ENCODE peak calls at places on chromosomes 13 and 19, in four cellular contexts. H is GM12865; W is CD8-positive, alpha-beta T cell; S is foreskin fibroblast. E is an unnamed sample.

GRCh38 chr13:57634829-57635165 is 3.3 kb downstream of the PCDH17 start:
- DNase-seq in S (no peak), W (no peak), H (no peak), E (no peak)

GRCh38 chr13:99320693-99321481 is 13.7 kb upstream of the GPR183 start:
- DNase-seq in S (peak; percentile 88), H (no peak), W (no peak), E (peak; percentile 72)

GRCh38 chr19:42452590-42452989 is 9.8 kb upstream of the CXCL17 start:
- DNase-seq in S (no peak), W (no peak), H (no peak), E (no peak)

GRCh38 chr19:1131718-1132552 is 28.1 kb downstream of the GPX4 start:
- DNase-seq in H (peak; percentile 93), S (peak; percentile 97), W (peak; percentile 79), E (peak; percentile 71)

GRCh38 chr13:42855416-42855815 is 74.0 kb downstream of the FAM216B start:
- DNase-seq in H (no peak), W (no peak), S (no peak), E (no peak)

GRCh38 chr13:113448885-113449692 is 4.2 kb downstream of the ADPRHL1 start:
- DNase-seq in W (peak; percentile 9), H (peak; percentile 96), S (no peak), E (no peak)

GRCh38 chr19:1624458-1624857 is 19.2 kb upstream of the UQCR11 start:
- DNase-seq in S (peak; percentile 68), H (peak; percentile 58), W (peak; percentile 23), E (no peak)

GRCh38 chr13:35163674-35164073 is 221.6 kb downstream of the NBEA start:
- DNase-seq in W (no peak), S (no peak), H (peak; percentile 61), E (no peak)

GRCh38 chr19:39166571-39167391 is 30.0 kb upstream of the NCCRP1 start:
- DNase-seq in W (no peak), H (no peak), S (peak; percentile 57), E (no peak)

GRCh38 chr19:13846533-13847032 is 30.4 kb upstream of the NANOS3 start:
- DNase-seq in S (peak; percentile 93), H (peak; percentile 95), W (peak; percentile 92), E (no peak)

GRCh38 chr13:74841123-74841522 is 640.8 kb downstream of the TBC1D4 start:
- DNase-seq in H (no peak), S (no peak), W (no peak), E (no peak)

GRCh38 chr13:95099541-95099940 is 201.7 kb downstream of the ABCC4 start:
- DNase-seq in H (no peak), W (no peak), S (peak; percentile 59), E (no peak)

GRCh38 chr19:1311543-1312091 is 25.9 kb downstream of the EFNA2 start:
- DNase-seq in H (no peak), S (no peak), W (no peak), E (no peak)

GRCh38 chr13:33032037-33032625 is 15.9 kb downstream of the KL start:
- DNase-seq in H (no peak), S (peak; percentile 54), W (no peak), E (peak; percentile 34)

GRCh38 chr13:59744747-59745394 is 418.9 kb downstream of the DIAPH3 start:
- DNase-seq in W (no peak), S (no peak), H (peak; percentile 7), E (no peak)

GRCh38 chr19:39677931-39678889 is 22.5 kb downstream of the LGALS16 start:
- DNase-seq in S (no peak), H (peak; percentile 53), W (no peak), E (no peak)

DNA sequence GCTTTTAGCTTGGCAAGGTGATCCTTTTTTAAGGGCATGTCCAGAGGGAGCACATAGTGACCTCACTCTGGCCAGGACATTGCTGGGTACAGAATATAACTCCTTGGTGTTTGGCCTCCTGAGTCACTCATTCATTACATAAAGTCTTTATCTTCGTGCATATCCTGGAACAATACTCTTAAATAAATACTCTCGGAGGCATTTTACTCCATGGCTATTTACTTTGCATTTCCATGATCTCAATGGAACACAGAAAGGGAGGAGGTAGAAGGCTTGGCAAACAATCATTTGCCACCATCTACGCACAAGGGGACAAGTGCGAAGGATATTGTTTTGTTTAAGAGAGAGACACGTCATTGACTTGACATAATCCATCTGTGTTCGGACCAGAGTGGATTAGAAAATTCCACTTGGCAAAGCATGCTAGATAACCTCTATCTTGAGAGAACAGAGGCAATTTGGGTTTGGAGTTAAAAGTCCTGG is 210.0 kb downstream of the IRS2 start:
- DNase-seq in S (no peak), H (no peak), W (no peak), E (no peak)
- TF ChIP-seq CTCF in S (no peak), H (no peak), W (no peak), E (no peak)

GRCh38 chr19:10690351-10690781 is 10.9 kb upstream of the QTRT1 start:
- DNase-seq in H (no peak), W (no peak), S (peak; percentile 89), E (peak; percentile 38)

GRCh38 chr19:10686661-10687517 is 14.3 kb upstream of the QTRT1 start:
- DNase-seq in W (no peak), S (peak; percentile 61), H (no peak), E (no peak)

GRCh38 chr19:10686193-10686592 is 15.0 kb upstream of the QTRT1 start:
- DNase-seq in H (no peak), W (no peak), S (no peak), E (no peak)

GRCh38 chr19:10687518-10688288 is 13.5 kb upstream of the QTRT1 start:
- DNase-seq in W (no peak), H (no peak), S (no peak), E (no peak)

DNA sequence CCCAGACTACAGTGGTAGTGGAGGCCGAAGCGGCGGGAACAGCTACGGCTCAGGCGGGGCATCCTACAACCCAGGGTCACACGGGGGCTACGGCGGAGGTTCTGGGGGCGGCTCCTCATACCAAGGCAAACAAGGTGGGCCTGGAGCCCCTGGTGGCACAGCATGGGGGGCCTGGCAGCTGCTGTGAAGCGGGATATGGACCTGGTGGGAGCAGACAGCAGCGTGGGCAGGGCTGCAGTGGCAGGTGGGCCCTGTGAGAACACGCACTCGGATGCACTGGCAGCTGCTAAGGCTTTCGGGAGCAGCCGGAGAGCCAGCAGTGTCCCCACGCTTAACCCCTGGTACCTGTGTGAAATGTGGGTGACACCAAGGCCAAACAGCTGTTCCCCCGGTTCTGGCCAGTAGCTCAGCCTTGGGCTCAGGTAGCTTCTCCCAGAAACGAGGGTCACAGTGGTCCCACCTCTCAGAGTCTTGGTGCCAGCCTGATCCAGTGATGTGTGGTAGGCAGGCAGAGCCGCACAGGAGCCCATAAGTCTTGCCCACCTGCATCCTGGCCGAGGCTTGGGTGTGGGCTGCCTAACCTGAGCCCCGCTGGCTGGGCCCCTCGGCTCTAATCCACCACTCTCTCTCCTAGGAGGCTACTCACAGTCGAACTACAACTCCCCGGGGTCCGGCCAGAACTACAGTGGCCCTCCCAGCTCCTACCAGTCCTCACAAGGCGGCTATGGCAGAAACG is 12.5 kb upstream of the QTRT1 start:
- DNase-seq in W (no peak), S (no peak), H (no peak), E (no peak)
- H3K4me3 ChIP-seq in W (no peak overlapping the region), S (no peak overlapping the region), H (no peak overlapping the region), E (no peak overlapping the region)

GRCh38 chr19:22545751-22546150 is 88.4 kb upstream of the ZNF492 start:
- DNase-seq in H (peak; percentile 12), W (no peak), S (peak; percentile 4), E (no peak)
- TF ChIP-seq CTCF in H (peak; percentile 32), W (no peak), S (no peak), E (peak; percentile 33)

DNA sequence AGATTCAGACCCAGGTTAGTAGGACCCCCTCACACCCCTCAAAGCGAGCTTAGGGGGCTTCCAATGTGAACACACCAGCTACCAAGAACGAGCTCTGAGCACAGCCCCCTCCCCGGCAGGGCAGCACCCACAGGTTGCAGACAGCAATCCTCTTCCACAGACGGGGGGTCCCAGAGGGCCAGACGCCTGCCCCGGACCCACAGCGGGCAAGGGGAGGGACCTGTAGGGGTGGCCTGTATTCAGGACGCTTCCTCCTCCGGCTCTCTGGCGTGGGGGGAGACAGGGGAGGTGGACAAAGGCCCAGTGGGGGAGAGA is 4.8 kb downstream of the TTYH1 start:
- DNase-seq in S (no peak), H (no peak), W (no peak), E (no peak)
- H3K4me3 ChIP-seq in S (no peak overlapping the region), H (no peak overlapping the region), W (no peak overlapping the region), E (no peak overlapping the region)

DNA sequence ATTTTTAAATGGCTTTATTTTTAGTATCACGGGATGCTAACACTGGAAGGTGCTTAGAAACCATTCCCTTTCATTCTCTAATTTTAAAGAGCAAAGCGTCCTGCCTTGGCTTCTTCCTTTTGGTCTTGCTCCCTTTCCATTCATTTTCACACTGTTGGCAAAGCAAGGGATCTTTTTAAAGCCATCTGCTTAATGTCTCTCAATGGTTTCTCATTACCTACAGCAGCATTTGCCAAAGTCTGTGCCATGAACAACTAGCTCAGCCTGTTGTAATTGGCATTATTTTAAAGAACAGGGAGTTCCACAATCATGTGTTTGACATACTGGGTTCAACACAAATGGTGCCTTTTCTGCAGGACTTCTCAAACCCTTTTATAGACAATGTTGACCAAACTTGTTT is 444.3 kb downstream of the GPC6 start:
- DNase-seq in W (no peak), S (no peak), H (no peak), E (no peak)
- TF ChIP-seq CTCF in W (no peak), S (no peak), H (no peak), E (no peak)